ENCODE peak calls at places on chromosomes 1 and 21, in ten cellular contexts. One of them, this sample, is unnamed.

GRCh38 chr1:44929556-44929955 is 56.8 kb downstream of the EIF2B3 start:
- DNase-seq in retinal pigment epithelial cell: no peak
- DNase-seq in uterus: no peak
- DNase-seq in adrenal gland: no peak
- DNase-seq in Panc1: no peak
- DNase-seq in A549: no peak
- DNase-seq in upper lobe of right lung: no peak
- DNase-seq in colonic mucosa: no peak
- DNase-seq in mucosa of descending colon: no peak
- DNase-seq in pancreas: no peak
- DNase-seq in this sample: peak

GRCh38 chr1:35718492-35719336 is at the start of gene C1orf216:
- DNase-seq in retinal pigment epithelial cell: peak
- DNase-seq in uterus: peak
- DNase-seq in adrenal gland: peak
- DNase-seq in Panc1: no peak
- DNase-seq in A549: peak
- DNase-seq in upper lobe of right lung: peak
- DNase-seq in colonic mucosa: peak
- DNase-seq in mucosa of descending colon: peak
- DNase-seq in pancreas: peak
- DNase-seq in this sample: peak

GRCh38 chr1:68173283-68174172 is 58.8 kb downstream of the WLS start:
- DNase-seq in retinal pigment epithelial cell: no peak
- DNase-seq in uterus: peak
- DNase-seq in adrenal gland: no peak
- DNase-seq in Panc1: peak
- DNase-seq in A549: no peak
- DNase-seq in upper lobe of right lung: no peak
- DNase-seq in colonic mucosa: no peak
- DNase-seq in mucosa of descending colon: no peak
- DNase-seq in pancreas: no peak
- DNase-seq in this sample: peak

GRCh38 chr1:12031039-12031980 is 12.0 kb downstream of the MIIP start:
- DNase-seq in retinal pigment epithelial cell: no peak
- DNase-seq in uterus: no peak
- DNase-seq in adrenal gland: peak
- DNase-seq in Panc1: no peak
- DNase-seq in A549: peak
- DNase-seq in upper lobe of right lung: peak
- DNase-seq in colonic mucosa: peak
- DNase-seq in mucosa of descending colon: no peak
- DNase-seq in pancreas: peak
- DNase-seq in this sample: no peak

GRCh38 chr1:43524804-43525203 is 5.9 kb upstream of the PTPRF start:
- DNase-seq in retinal pigment epithelial cell: no peak
- DNase-seq in uterus: no peak
- DNase-seq in adrenal gland: no peak
- DNase-seq in Panc1: no peak
- DNase-seq in A549: peak
- DNase-seq in upper lobe of right lung: peak
- DNase-seq in colonic mucosa: peak
- DNase-seq in mucosa of descending colon: no peak
- DNase-seq in pancreas: no peak
- DNase-seq in this sample: no peak

GRCh38 chr1:84352298-84353106 is 45.8 kb upstream of the DNASE2B start:
- DNase-seq in retinal pigment epithelial cell: no peak
- DNase-seq in uterus: no peak
- DNase-seq in adrenal gland: no peak
- DNase-seq in Panc1: no peak
- DNase-seq in A549: no peak
- DNase-seq in upper lobe of right lung: no peak
- DNase-seq in colonic mucosa: no peak
- DNase-seq in mucosa of descending colon: no peak
- DNase-seq in pancreas: no peak
- DNase-seq in this sample: peak

GRCh38 chr1:11326070-11326469 is 53.1 kb downstream of the UBIAD1 start:
- DNase-seq in retinal pigment epithelial cell: no peak
- DNase-seq in uterus: no peak
- DNase-seq in adrenal gland: no peak
- DNase-seq in Panc1: no peak
- DNase-seq in A549: no peak
- DNase-seq in upper lobe of right lung: no peak
- DNase-seq in colonic mucosa: no peak
- DNase-seq in mucosa of descending colon: no peak
- DNase-seq in pancreas: no peak
- DNase-seq in this sample: no peak

GRCh38 chr21:42414928-42415769 is 11.4 kb downstream of the UBASH3A start:
- DNase-seq in retinal pigment epithelial cell: no peak
- DNase-seq in uterus: no peak
- DNase-seq in adrenal gland: peak
- DNase-seq in Panc1: no peak
- DNase-seq in A549: peak
- DNase-seq in upper lobe of right lung: peak
- DNase-seq in colonic mucosa: no peak
- DNase-seq in mucosa of descending colon: no peak
- DNase-seq in pancreas: no peak
- DNase-seq in this sample: peak

GRCh38 chr1:110068646-110069301 is 1.7 kb downstream of the ALX3 start:
- DNase-seq in retinal pigment epithelial cell: no peak
- DNase-seq in uterus: no peak
- DNase-seq in adrenal gland: no peak
- DNase-seq in Panc1: no peak
- DNase-seq in A549: no peak
- DNase-seq in upper lobe of right lung: no peak
- DNase-seq in colonic mucosa: no peak
- DNase-seq in mucosa of descending colon: no peak
- DNase-seq in pancreas: no peak
- DNase-seq in this sample: no peak

GRCh38 chr1:56545711-56546110 is 33.7 kb downstream of the PLPP3 start:
- DNase-seq in retinal pigment epithelial cell: no peak
- DNase-seq in uterus: no peak
- DNase-seq in adrenal gland: no peak
- DNase-seq in Panc1: no peak
- DNase-seq in A549: no peak
- DNase-seq in upper lobe of right lung: no peak
- DNase-seq in colonic mucosa: no peak
- DNase-seq in mucosa of descending colon: no peak
- DNase-seq in pancreas: peak
- DNase-seq in this sample: no peak

GRCh38 chr1:43445618-43446387 is 7.9 kb downstream of the HYI start:
- DNase-seq in retinal pigment epithelial cell: no peak
- DNase-seq in uterus: no peak
- DNase-seq in adrenal gland: peak
- DNase-seq in Panc1: no peak
- DNase-seq in A549: no peak
- DNase-seq in upper lobe of right lung: no peak
- DNase-seq in colonic mucosa: no peak
- DNase-seq in mucosa of descending colon: no peak
- DNase-seq in pancreas: no peak
- DNase-seq in this sample: no peak

GRCh38 chr1:12549106-12549459 is 68.9 kb downstream of the DHRS3 start:
- DNase-seq in retinal pigment epithelial cell: no peak
- DNase-seq in uterus: peak
- DNase-seq in adrenal gland: peak
- DNase-seq in Panc1: no peak
- DNase-seq in A549: peak
- DNase-seq in upper lobe of right lung: peak
- DNase-seq in colonic mucosa: no peak
- DNase-seq in mucosa of descending colon: peak
- DNase-seq in pancreas: no peak
- DNase-seq in this sample: peak

GRCh38 chr21:44337941-44338895 is 972 bp downstream of the CFAP410 start:
- DNase-seq in retinal pigment epithelial cell: peak
- DNase-seq in uterus: peak
- DNase-seq in adrenal gland: peak
- DNase-seq in Panc1: peak
- DNase-seq in A549: peak
- DNase-seq in upper lobe of right lung: peak
- DNase-seq in colonic mucosa: peak
- DNase-seq in mucosa of descending colon: peak
- DNase-seq in pancreas: peak
- DNase-seq in this sample: peak

GRCh38 chr1:154568165-154568815 is 712 bp downstream of the CHRNB2 start:
- DNase-seq in retinal pigment epithelial cell: no peak
- DNase-seq in uterus: no peak
- DNase-seq in adrenal gland: no peak
- DNase-seq in Panc1: no peak
- DNase-seq in A549: no peak
- DNase-seq in upper lobe of right lung: no peak
- DNase-seq in colonic mucosa: no peak
- DNase-seq in mucosa of descending colon: no peak
- DNase-seq in pancreas: no peak
- DNase-seq in this sample: no peak
- H3K4me3 ChIP-seq in retinal pigment epithelial cell: no peak
- H3K4me3 ChIP-seq in uterus: no peak
- H3K4me3 ChIP-seq in adrenal gland: no peak
- H3K4me3 ChIP-seq in Panc1: peak
- H3K4me3 ChIP-seq in A549: peak
- H3K4me3 ChIP-seq in upper lobe of right lung: no peak
- H3K4me3 ChIP-seq in colonic mucosa: no peak
- H3K4me3 ChIP-seq in mucosa of descending colon: no peak
- H3K4me3 ChIP-seq in pancreas: no peak
- H3K4me3 ChIP-seq in this sample: no peak

GRCh38 chr1:228087771-228088251 is 5.3 kb downstream of the ARF1 start:
- DNase-seq in retinal pigment epithelial cell: no peak
- DNase-seq in uterus: no peak
- DNase-seq in adrenal gland: no peak
- DNase-seq in Panc1: no peak
- DNase-seq in A549: no peak
- DNase-seq in upper lobe of right lung: peak
- DNase-seq in colonic mucosa: no peak
- DNase-seq in mucosa of descending colon: peak
- DNase-seq in pancreas: no peak
- DNase-seq in this sample: peak
- H3K4me3 ChIP-seq in retinal pigment epithelial cell: no peak
- H3K4me3 ChIP-seq in uterus: no peak
- H3K4me3 ChIP-seq in adrenal gland: no peak
- H3K4me3 ChIP-seq in Panc1: peak
- H3K4me3 ChIP-seq in A549: no peak
- H3K4me3 ChIP-seq in upper lobe of right lung: peak
- H3K4me3 ChIP-seq in colonic mucosa: no peak
- H3K4me3 ChIP-seq in mucosa of descending colon: no peak
- H3K4me3 ChIP-seq in pancreas: no peak
- H3K4me3 ChIP-seq in this sample: no peak

DNA sequence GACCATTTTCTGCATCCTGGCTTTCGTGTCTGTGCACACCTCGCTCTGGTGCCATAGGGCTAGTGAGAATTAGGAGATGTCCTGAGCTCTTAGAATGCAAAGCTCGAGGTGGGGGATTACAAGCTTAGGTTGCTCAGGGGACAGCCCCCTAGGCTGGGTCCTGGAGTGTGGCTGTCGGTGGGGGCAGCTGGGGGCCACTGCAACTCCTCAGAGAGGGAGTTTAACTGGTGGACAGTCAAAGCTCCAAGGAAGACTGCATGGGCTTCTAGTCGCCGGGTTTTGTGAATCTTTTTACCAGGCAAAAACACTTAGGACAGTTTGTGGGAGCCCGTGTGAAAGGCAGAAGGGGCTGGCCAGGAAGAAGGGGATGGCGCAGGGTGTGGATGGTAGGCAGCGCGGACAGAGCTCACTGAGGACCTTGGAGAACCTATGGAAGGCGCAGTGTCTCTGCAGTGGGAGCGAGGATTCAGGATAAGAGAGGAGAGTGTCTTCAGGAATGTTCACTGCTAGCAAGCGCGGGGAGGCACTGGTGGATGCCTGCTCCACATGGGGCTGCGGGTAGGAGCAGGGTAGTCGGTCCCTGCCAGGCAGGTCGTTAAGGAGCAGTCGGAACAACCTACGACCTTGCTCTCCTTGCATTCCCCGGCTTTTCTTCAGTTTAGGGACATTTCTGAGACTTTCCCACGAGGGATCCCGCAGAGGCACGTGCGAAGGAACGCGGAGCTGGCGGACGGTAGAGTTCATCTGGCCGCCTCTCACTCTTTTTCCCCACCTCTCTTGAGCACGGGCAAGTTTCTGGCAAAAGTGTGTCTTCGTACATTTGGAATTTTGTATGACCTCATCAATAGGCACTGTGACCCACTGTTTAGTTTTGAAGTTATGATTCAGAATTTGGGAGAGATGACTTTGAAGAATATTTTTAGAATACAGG is 12.9 kb upstream of the KCNE1 start:
- DNase-seq in retinal pigment epithelial cell: no peak
- DNase-seq in uterus: no peak
- DNase-seq in adrenal gland: no peak
- DNase-seq in Panc1: no peak
- DNase-seq in A549: no peak
- DNase-seq in upper lobe of right lung: no peak
- DNase-seq in colonic mucosa: no peak
- DNase-seq in mucosa of descending colon: no peak
- DNase-seq in pancreas: no peak
- DNase-seq in this sample: peak
- H3K4me3 ChIP-seq in retinal pigment epithelial cell: peak
- H3K4me3 ChIP-seq in uterus: peak
- H3K4me3 ChIP-seq in adrenal gland: no peak
- H3K4me3 ChIP-seq in Panc1: peak
- H3K4me3 ChIP-seq in A549: peak
- H3K4me3 ChIP-seq in upper lobe of right lung: peak
- H3K4me3 ChIP-seq in colonic mucosa: peak
- H3K4me3 ChIP-seq in mucosa of descending colon: no peak
- H3K4me3 ChIP-seq in pancreas: no peak
- H3K4me3 ChIP-seq in this sample: peak

GRCh38 chr1:203289281-203289981 is 15.9 kb upstream of the BTG2 start:
- DNase-seq in retinal pigment epithelial cell: no peak
- DNase-seq in uterus: peak
- DNase-seq in adrenal gland: peak
- DNase-seq in Panc1: no peak
- DNase-seq in A549: no peak
- DNase-seq in upper lobe of right lung: peak
- DNase-seq in colonic mucosa: peak
- DNase-seq in mucosa of descending colon: peak
- DNase-seq in pancreas: no peak
- DNase-seq in this sample: no peak

GRCh38 chr1:203290261-203291089 is 14.8 kb upstream of the BTG2 start:
- DNase-seq in retinal pigment epithelial cell: peak
- DNase-seq in uterus: peak
- DNase-seq in adrenal gland: peak
- DNase-seq in Panc1: no peak
- DNase-seq in A549: no peak
- DNase-seq in upper lobe of right lung: peak
- DNase-seq in colonic mucosa: peak
- DNase-seq in mucosa of descending colon: peak
- DNase-seq in pancreas: peak
- DNase-seq in this sample: peak

GRCh38 chr1:203289982-203290260 is 15.4 kb upstream of the BTG2 start:
- DNase-seq in retinal pigment epithelial cell: no peak
- DNase-seq in uterus: no peak
- DNase-seq in adrenal gland: no peak
- DNase-seq in Panc1: no peak
- DNase-seq in A549: no peak
- DNase-seq in upper lobe of right lung: no peak
- DNase-seq in colonic mucosa: no peak
- DNase-seq in mucosa of descending colon: no peak
- DNase-seq in pancreas: no peak
- DNase-seq in this sample: no peak

GRCh38 chr1:203288351-203288894 is 16.9 kb upstream of the BTG2 start:
- DNase-seq in retinal pigment epithelial cell: no peak
- DNase-seq in uterus: no peak
- DNase-seq in adrenal gland: no peak
- DNase-seq in Panc1: no peak
- DNase-seq in A549: no peak
- DNase-seq in upper lobe of right lung: no peak
- DNase-seq in colonic mucosa: no peak
- DNase-seq in mucosa of descending colon: no peak
- DNase-seq in pancreas: peak
- DNase-seq in this sample: no peak

GRCh38 chr1:203291201-203292096 is 13.9 kb upstream of the BTG2 start:
- DNase-seq in retinal pigment epithelial cell: no peak
- DNase-seq in uterus: peak
- DNase-seq in adrenal gland: peak
- DNase-seq in Panc1: no peak
- DNase-seq in A549: peak
- DNase-seq in upper lobe of right lung: no peak
- DNase-seq in colonic mucosa: peak
- DNase-seq in mucosa of descending colon: peak
- DNase-seq in pancreas: peak
- DNase-seq in this sample: no peak
- H3K4me3 ChIP-seq in retinal pigment epithelial cell: no peak
- H3K4me3 ChIP-seq in uterus: no peak
- H3K4me3 ChIP-seq in adrenal gland: no peak
- H3K4me3 ChIP-seq in Panc1: no peak
- H3K4me3 ChIP-seq in A549: no peak
- H3K4me3 ChIP-seq in upper lobe of right lung: no peak
- H3K4me3 ChIP-seq in colonic mucosa: peak
- H3K4me3 ChIP-seq in mucosa of descending colon: no peak
- H3K4me3 ChIP-seq in pancreas: no peak
- H3K4me3 ChIP-seq in this sample: no peak

This sample was measured in astrocyte of the spinal cord.